ENCODE peak calls at places on chromosome X, in six cellular contexts. Y, D, U, Q, Z and O are unnamed samples.
A peak's percentile ranks its signal among the peaks of the same experiment; 100 is the strongest.

GRCh38 chrX:110322603-110323002 is 4.7 kb upstream of the AMMECR1 start:
- DNase-seq in Y (no peak), D (no peak), Z (no peak), Q (no peak), U (no peak), O (no peak)

GRCh38 chrX:134990475-134991473 is at the start of gene SMIM10:
- DNase-seq in D (peak; percentile 52), U (no peak), Y (peak; percentile 61), Q (peak; percentile 95), Z (peak; percentile 55), O (peak; percentile 23)

GRCh38 chrX:8194216-8194615 is 23.1 kb upstream of the VCX2 start:
- DNase-seq in Y (no peak), Z (no peak), Q (no peak), U (no peak), D (no peak), O (no peak)

GRCh38 chrX:133005038-133005437 is 46.6 kb upstream of the HS6ST2 start:
- DNase-seq in Y (no peak), Q (no peak), U (peak; percentile 3), Z (no peak), D (peak; percentile 3), O (no peak)

GRCh38 chrX:52138830-52139544 is 45.7 kb upstream of the MAGED4 start:
- DNase-seq in D (no peak), U (no peak), Z (no peak), Y (no peak), Q (no peak), O (no peak)

GRCh38 chrX:68867458-68868166 is 38.8 kb downstream of the EFNB1 start:
- DNase-seq in Y (no peak), Q (no peak), D (no peak), U (no peak), Z (no peak), O (no peak)

GRCh38 chrX:103635436-103635835 is 6.7 kb downstream of the TCEAL1 start:
- DNase-seq in Z (no peak), Y (no peak), U (no peak), Q (no peak), D (no peak), O (no peak)

GRCh38 chrX:3345281-3346081 is 971 bp downstream of the MXRA5 start:
- DNase-seq in U (no peak), Y (no peak), Z (peak; percentile 60), D (no peak), Q (peak; percentile 83), O (peak; percentile 49)

GRCh38 chrX:105515561-105515960 is 295.1 kb upstream of the TEX13A start:
- DNase-seq in U (no peak), Y (no peak), Z (no peak), Q (no peak), D (no peak), O (no peak)

GRCh38 chrX:44155126-44155525 is 181.9 kb upstream of the NDP start:
- DNase-seq in U (no peak), Z (no peak), Q (no peak), D (no peak), Y (no peak), O (no peak)

GRCh38 chrX:33188881-33189280 is 22.5 kb downstream of the DMD start:
- DNase-seq in Q (no peak), Z (no peak), Y (no peak), U (no peak), D (no peak), O (no peak)

GRCh38 chrX:17655232-17656034 is 81.9 kb upstream of the SCML1 start:
- DNase-seq in Q (peak; percentile 40), U (no peak), Z (peak; percentile 54), Y (no peak), D (peak; percentile 26), O (no peak)

GRCh38 chrX:125137521-125137920 is 182.2 kb upstream of the TEX13C start:
- DNase-seq in D (no peak), Y (no peak), U (no peak), Z (no peak), Q (no peak), O (no peak)

GRCh38 chrX:43175428-43175827 is 397.5 kb upstream of the PPP1R2C start:
- DNase-seq in Z (no peak), U (no peak), D (no peak), Q (no peak), Y (no peak), O (no peak)

GRCh38 chrX:47623540-47624027 is 3.9 kb upstream of the SYN1 start:
- DNase-seq in D (peak; percentile 69), U (peak; percentile 29), Q (peak; percentile 81), Z (peak; percentile 76), Y (peak; percentile 34), O (no peak)
- H3K9me3 ChIP-seq in D (no peaks in the 10 kb centered on the region), U (no peaks in the 10 kb centered on the region), Q (no peaks in the 10 kb centered on the region), Z (no peaks in the 10 kb centered on the region), Y (no peaks in the 10 kb centered on the region), O (no peaks in the 10 kb centered on the region)

GRCh38 chrX:15471016-15471415 is 22.1 kb downstream of the PIR start:
- DNase-seq in Z (peak; percentile 53), Q (no peak), U (peak; percentile 32), D (peak; percentile 67), Y (peak; percentile 71), O (peak; percentile 51)
- TF ChIP-seq POLR2AphosphoS5 in Z (no peak), Q (no peak), U (no peak), D (no peak), Y (no peak), O (no peak)

DNA sequence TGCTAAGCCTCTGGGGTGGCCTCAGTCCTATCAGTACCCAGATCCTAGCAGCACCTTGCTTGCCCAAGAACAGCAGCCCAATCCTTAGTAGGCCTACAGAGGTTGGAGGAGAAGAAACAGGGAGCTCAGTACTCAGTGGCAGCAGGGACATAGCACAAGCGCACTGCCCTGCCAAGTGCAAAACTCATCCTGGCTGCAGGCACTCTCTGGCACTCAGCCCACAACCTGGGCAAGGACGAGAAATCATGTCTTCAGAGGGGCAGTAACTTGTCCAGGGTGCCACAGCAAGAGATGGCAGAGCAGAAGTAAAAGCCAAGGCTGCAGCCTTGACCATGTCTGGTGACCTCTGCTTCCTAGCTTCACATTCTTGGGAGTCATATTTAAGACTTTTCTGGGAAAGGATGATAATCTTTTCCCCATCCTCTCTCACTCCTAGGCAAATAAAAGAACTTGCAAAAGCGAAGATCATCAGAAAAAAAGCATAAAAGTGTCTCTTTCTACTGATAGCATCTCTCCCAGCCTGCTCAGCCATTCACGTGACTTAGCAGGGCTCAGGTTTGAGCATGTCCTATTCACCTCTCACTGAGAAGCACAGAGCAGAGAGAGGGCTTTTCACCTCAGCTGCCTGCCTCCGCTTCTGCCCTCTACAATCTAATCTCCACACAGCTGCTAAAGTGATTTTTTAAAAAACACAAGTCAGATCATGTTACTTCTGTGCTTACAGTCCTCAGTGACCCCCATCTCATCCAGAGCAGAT is 37.2 kb upstream of the MAGEA4 start:
- DNase-seq in Z (no peak), Q (no peak), U (no peak), D (no peak), Y (no peak), O (no peak)
- H3K9me3 ChIP-seq in Z (no peaks in the 10 kb centered on the region), Q (no peaks in the 10 kb centered on the region), U (no peaks in the 10 kb centered on the region), D (no peaks in the 10 kb centered on the region), Y (no peaks in the 10 kb centered on the region), O (no peaks in the 10 kb centered on the region)

GRCh38 chrX:153897899-153898298 is 6.6 kb upstream of the AVPR2 start:
- DNase-seq in Q (no peak), U (no peak), Y (no peak), Z (no peak), D (no peak), O (no peak)
- TF ChIP-seq POLR2AphosphoS5 in Q (no peak), U (no peak), Y (no peak), Z (no peak), D (no peak), O (no peak)

GRCh38 chrX:56216332-56216731 is 15.8 kb upstream of the KLF8 start:
- DNase-seq in Z (no peak), U (no peak), D (no peak), Y (no peak), Q (no peak), O (no peak)

DNA sequence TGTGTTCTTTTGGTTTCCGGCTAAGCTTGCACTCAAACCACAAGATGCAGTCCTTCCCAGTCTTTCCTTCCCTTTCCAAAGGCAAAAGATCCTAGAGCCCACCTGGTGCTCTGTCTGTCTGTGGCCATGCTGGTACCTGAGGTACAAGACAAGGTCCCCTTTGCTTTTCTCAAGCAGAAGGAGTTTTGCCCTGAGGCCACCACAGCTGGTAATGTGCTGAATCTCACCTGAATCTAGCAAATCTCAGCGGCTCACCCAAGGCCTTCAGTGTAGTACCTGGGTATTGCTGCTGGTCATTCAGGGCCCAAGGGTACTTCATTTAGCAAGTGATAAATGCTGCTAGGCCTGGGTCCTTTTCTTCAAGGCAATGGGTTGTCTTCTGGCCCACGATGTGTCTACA is 20.5 kb upstream of the KLF8 start:
- DNase-seq in D (no peak), Y (no peak), Q (no peak), Z (no peak), U (no peak), O (no peak)
- H3K9me3 ChIP-seq in D (no peaks in the 10 kb centered on the region), Y (no peaks in the 10 kb centered on the region), Q (no peaks in the 10 kb centered on the region), Z (peaks cover 3% of the 10 kb centered on the region), U (peaks cover under 1% of the 10 kb centered on the region), O (peaks cover 11% of the 10 kb centered on the region)

GRCh38 chrX:20267924-20268701 is 1.4 kb upstream of the RPS6KA3 start:
- DNase-seq in Z (peak; percentile 63), Y (peak; percentile 40), U (no peak), D (peak; percentile 28), Q (peak; percentile 84), O (peak; percentile 27)
- TF ChIP-seq POLR2AphosphoS5 in Z (peak; percentile 58), Y (no peak), U (no peak), D (no peak), Q (no peak), O (no peak)

GRCh38 chrX:649166-649565 is 18.6 kb downstream of the SHOX start:
- DNase-seq in Z (peak; percentile 37), U (no peak), Y (no peak), Q (no peak), D (no peak), O (no peak)

GRCh38 chrX:653316-653715 is 22.7 kb downstream of the SHOX start:
- DNase-seq in Y (no peak), U (no peak), Q (no peak), D (no peak), Z (no peak), O (no peak)

GRCh38 chrX:650274-650673 is 19.7 kb downstream of the SHOX start:
- DNase-seq in D (no peak), Y (no peak), U (no peak), Z (peak; percentile 39), Q (no peak), O (no peak)

GRCh38 chrX:651922-652775 is 21.6 kb downstream of the SHOX start:
- DNase-seq in Y (no peak), U (no peak), D (no peak), Z (no peak), Q (no peak), O (no peak)

DNA sequence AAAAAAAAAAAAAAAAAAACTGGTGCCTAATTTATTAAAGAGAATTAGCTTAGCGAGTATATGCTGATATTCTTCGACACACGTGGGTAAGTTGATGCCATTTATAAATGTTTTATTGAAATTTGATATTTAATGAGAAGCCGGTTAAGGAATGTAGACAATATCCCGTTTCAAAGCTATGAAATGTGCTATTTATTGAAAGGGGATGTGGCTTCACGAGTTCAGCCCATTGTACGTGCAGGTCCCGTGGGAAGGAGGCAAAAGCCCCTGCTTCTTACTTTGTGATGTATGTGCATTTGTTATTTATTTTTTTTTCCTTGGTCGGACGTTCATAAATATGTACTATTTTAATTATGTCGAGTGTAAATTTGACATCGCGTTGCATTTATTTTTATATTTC is 20.2 kb downstream of the SHOX start:
- DNase-seq in Q (no peak), Y (no peak), Z (peak; percentile 10), D (no peak), U (no peak), O (no peak)
- H3K9me3 ChIP-seq in Q (no peaks in the 10 kb centered on the region), Y (no peaks in the 10 kb centered on the region), Z (no peaks in the 10 kb centered on the region), D (no peaks in the 10 kb centered on the region), U (no peaks in the 10 kb centered on the region), O (no peaks in the 10 kb centered on the region)